ENCODE peak calls at places on chromosomes 6 and 20, in nine cellular contexts. N is Panc1, Z is COLO829, F is fibroblast of lung, E is HTR-8/SVneo, O is iPS-NIHi11, Y is HFFc6, C is heart right ventricle, B is hypothalamus. L is an unnamed sample.

GRCh38 chr6:43954311-43955131 is 172.7 kb downstream of the MRPL14 start:
- DNase-seq in N (no peak), Z (no peak), F (no peak), E (no peak), O (no peak), Y (no peak), C (peak), B (no peak), L (no peak)

GRCh38 chr20:18055261-18055660 is 2.5 kb downstream of the OVOL2 start:
- DNase-seq in N (no peak), Z (no peak), F (no peak), E (no peak), O (peak), Y (no peak), C (no peak), B (no peak), L (no peak)

GRCh38 chr20:60215786-60216730 is 257.8 kb downstream of the CDH26 start:
- DNase-seq in N (no peak), Z (no peak), F (no peak), E (no peak), O (no peak), Y (no peak), C (no peak), B (no peak), L (no peak)

GRCh38 chr20:57785061-57785460 is 75.2 kb upstream of the PMEPA1 start:
- DNase-seq in N (no peak), Z (no peak), F (no peak), E (no peak), O (no peak), Y (no peak), C (no peak), B (no peak), L (no peak)

GRCh38 chr20:58636396-58636982 is 14.6 kb upstream of the STX16 start:
- DNase-seq in N (no peak), Z (no peak), F (no peak), E (no peak), O (no peak), Y (no peak), C (no peak), B (no peak), L (no peak)

GRCh38 chr6:154590770-154591169 is 80.3 kb upstream of the CNKSR3 start:
- DNase-seq in N (no peak), Z (no peak), F (no peak), E (no peak), O (no peak), Y (no peak), C (no peak), B (no peak), L (no peak)

GRCh38 chr20:20369353-20370086 is 1.6 kb downstream of the INSM1 start:
- DNase-seq in N (no peak), Z (no peak), F (no peak), E (no peak), O (peak), Y (no peak), C (no peak), B (no peak), L (no peak)

GRCh38 chr6:31419842-31420241 is 16.4 kb downstream of the MICA start:
- DNase-seq in N (no peak), Z (no peak), F (no peak), E (no peak), O (no peak), Y (no peak), C (no peak), B (no peak), L (no peak)

GRCh38 chr6:42007753-42008528 is 42.4 kb upstream of the TAF8 start:
- DNase-seq in N (no peak), Z (no peak), F (no peak), E (no peak), O (no peak), Y (no peak), C (no peak), B (no peak), L (no peak)

GRCh38 chr6:4801491-4802118 is 25.4 kb downstream of the CDYL start:
- DNase-seq in N (no peak), Z (no peak), F (no peak), E (no peak), O (no peak), Y (no peak), C (no peak), B (no peak), L (no peak)

GRCh38 chr20:1631309-1632227 is 11.8 kb upstream of the SIRPB1 start:
- DNase-seq in N (no peak), Z (no peak), F (peak), E (no peak), O (peak), Y (no peak), C (no peak), B (no peak), L (no peak)

GRCh38 chr6:38307730-38308129 is 332.0 kb downstream of the BTBD9 start:
- DNase-seq in N (no peak), Z (peak), F (no peak), E (no peak), O (no peak), Y (no peak), C (no peak), B (no peak), L (no peak)

GRCh38 chr6:107490568-107491058 is 696 bp downstream of the SOBP start:
- DNase-seq in N (no peak), Z (no peak), F (no peak), E (peak), O (no peak), Y (no peak), C (no peak), B (no peak), L (no peak)

GRCh38 chr20:19621072-19621471 is 137.0 kb upstream of the RIN2 start:
- DNase-seq in N (no peak), Z (peak), F (peak), E (no peak), O (no peak), Y (no peak), C (no peak), B (no peak), L (no peak)

GRCh38 chr20:103456-103855 is 16.0 kb downstream of the DEFB125 start:
- DNase-seq in N (no peak), Z (no peak), F (no peak), E (no peak), O (no peak), Y (no peak), C (no peak), B (no peak), L (no peak)

GRCh38 chr6:20340459-20340858 is 61.2 kb upstream of the E2F3 start:
- DNase-seq in N (no peak), Z (no peak), F (no peak), E (no peak), O (no peak), Y (no peak), C (no peak), B (no peak), L (no peak)

GRCh38 chr6:124795879-124796838 is 166.1 kb upstream of the RNF217 start:
- DNase-seq in N (no peak), Z (peak), F (peak), E (peak), O (peak), Y (no peak), C (peak), B (no peak), L (no peak)

GRCh38 chr20:31819083-31819784 is at the start of gene MYLK2:
- DNase-seq in N (no peak), Z (no peak), F (no peak), E (no peak), O (no peak), Y (no peak), C (peak), B (no peak), L (no peak)

GRCh38 chr6:12958052-12958706 is 241.6 kb downstream of the PHACTR1 start:
- DNase-seq in N (no peak), Z (no peak), F (peak), E (no peak), O (peak), Y (peak), C (no peak), B (no peak), L (no peak)

GRCh38 chr6:149248688-149249369 is 68.7 kb upstream of the TAB2 start:
- DNase-seq in N (no peak), Z (no peak), F (no peak), E (no peak), O (no peak), Y (no peak), C (no peak), B (no peak), L (no peak)

GRCh38 chr20:48818481-48818987 is 9.3 kb downstream of the PREX1 start:
- DNase-seq in N (no peak), Z (no peak), F (no peak), E (no peak), O (no peak), Y (no peak), C (no peak), B (no peak), L (no peak)

GRCh38 chr6:15042938-15043337 is 202.9 kb upstream of the JARID2 start:
- DNase-seq in N (no peak), Z (no peak), F (no peak), E (no peak), O (no peak), Y (no peak), C (no peak), B (no peak), L (no peak)

GRCh38 chr20:51313275-51313898 is 229.1 kb downstream of the NFATC2 start:
- DNase-seq in N (no peak), Z (no peak), F (peak), E (no peak), O (no peak), Y (no peak), C (no peak), B (no peak), L (peak)

GRCh38 chr6:29953706-29954105 is 11.4 kb downstream of the HLA-A start:
- DNase-seq in N (no peak), Z (no peak), F (no peak), E (no peak), O (no peak), Y (no peak), C (no peak), B (no peak), L (no peak)

GRCh38 chr6:129186988-129187387 is 304.1 kb downstream of the LAMA2 start:
- DNase-seq in N (no peak), Z (peak), F (peak), E (peak), O (no peak), Y (peak), C (no peak), B (no peak), L (no peak)

GRCh38 chr6:30730611-30731435 is 10.7 kb downstream of the TUBB start:
- DNase-seq in N (no peak), Z (no peak), F (peak), E (no peak), O (peak), Y (no peak), C (peak), B (no peak), L (peak)

GRCh38 chr6:25312034-25312620 is 33.0 kb downstream of the CARMIL1 start:
- DNase-seq in N (no peak), Z (no peak), F (peak), E (no peak), O (no peak), Y (peak), C (no peak), B (no peak), L (no peak)

GRCh38 chr20:51221791-51222408 is 199.0 kb upstream of the KCNG1 start:
- DNase-seq in N (no peak), Z (no peak), F (no peak), E (no peak), O (peak), Y (no peak), C (no peak), B (no peak), L (peak)

GRCh38 chr6:16464045-16464444 is 225.7 kb downstream of the GMPR start:
- DNase-seq in N (no peak), Z (no peak), F (no peak), E (no peak), O (no peak), Y (no peak), C (no peak), B (no peak), L (no peak)

GRCh38 chr20:24772667-24773066 is 176.4 kb upstream of the CST7 start:
- DNase-seq in N (no peak), Z (no peak), F (no peak), E (no peak), O (no peak), Y (no peak), C (no peak), B (no peak), L (no peak)

GRCh38 chr20:1866834-1867233 is 28.4 kb upstream of the SIRPA start:
- DNase-seq in N (no peak), Z (no peak), F (no peak), E (no peak), O (no peak), Y (no peak), C (no peak), B (no peak), L (peak)

GRCh38 chr20:23419995-23420901 is 1.0 kb downstream of the NAPB start:
- DNase-seq in N (no peak), Z (no peak), F (peak), E (no peak), O (peak), Y (peak), C (peak), B (no peak), L (peak)

L was measured in dermis microvascular lymphatic vessel endothelial cell.